ENCODE peak calls at places on chromosome 9, in seven cellular contexts. O is tibial nerve, W is stomach, Z is neural progenitor cell, L is A549, S is fibroblast of lung, U is heart left ventricle. Q is an unnamed sample.

GRCh38 chr9:78669591-78669990 is 372.7 kb downstream of the PSAT1 start:
- DNase-seq in O (no peak), W (no peak), Z (no peak), L (no peak), S (peak; percentile 54), U (no peak), Q (no peak)

GRCh38 chr9:105475302-105475701 is 27.5 kb downstream of the FSD1L start:
- DNase-seq in O (no peak), W (no peak), Z (peak; percentile 37), L (peak; percentile 30), S (peak; percentile 70), U (no peak), Q (no peak)

GRCh38 chr9:21546949-21547348 is 64.8 kb upstream of the IFNE start:
- DNase-seq in O (no peak), W (no peak), Z (no peak), L (no peak), S (no peak), U (no peak), Q (no peak)

GRCh38 chr9:121721770-121722169 is 70.3 kb downstream of the DAB2IP start:
- DNase-seq in O (no peak), W (no peak), Z (peak; percentile 43), L (no peak), S (no peak), U (no peak), Q (no peak)

GRCh38 chr9:12996971-12997370 is 222.2 kb downstream of the LURAP1L start:
- DNase-seq in O (no peak), W (no peak), Z (no peak), L (no peak), S (peak; percentile 43), U (no peak), Q (no peak)

GRCh38 chr9:137354153-137354844 is 52.2 kb upstream of the NRARP start:
- DNase-seq in O (no peak), W (peak; percentile 18), Z (no peak), L (no peak), S (no peak), U (peak; percentile 55), Q (no peak)

GRCh38 chr9:136303066-136303824 is 649 bp downstream of the CCDC187 start:
- DNase-seq in O (no peak), W (no peak), Z (no peak), L (no peak), S (no peak), U (no peak), Q (no peak)

GRCh38 chr9:136832581-136832980 is 9.7 kb upstream of the AJM1 start:
- DNase-seq in O (no peak), W (no peak), Z (no peak), L (no peak), S (no peak), U (no peak), Q (no peak)

GRCh38 chr9:122053951-122054350 is 39.2 kb downstream of the TTLL11 start:
- DNase-seq in O (no peak), W (no peak), Z (no peak), L (no peak), S (peak; percentile 80), U (no peak), Q (no peak)

GRCh38 chr9:74736635-74737034 is 151.1 kb downstream of the TRPM6 start:
- DNase-seq in O (no peak), W (no peak), Z (no peak), L (no peak), S (no peak), U (no peak), Q (no peak)

GRCh38 chr9:124220551-124221451 is 36.9 kb upstream of the NEK6 start:
- DNase-seq in O (no peak), W (peak; percentile 82), Z (no peak), L (peak; percentile 39), S (peak; percentile 48), U (no peak), Q (no peak)

GRCh38 chr9:133972041-133972970 is 19.8 kb downstream of the VAV2 start:
- DNase-seq in O (no peak), W (no peak), Z (no peak), L (no peak), S (no peak), U (peak; percentile 35), Q (no peak)

GRCh38 chr9:133974631-133975341 is 17.3 kb downstream of the VAV2 start:
- DNase-seq in O (no peak), W (no peak), Z (no peak), L (no peak), S (no peak), U (peak; percentile 25), Q (no peak)

GRCh38 chr9:133975511-133975910 is 16.6 kb downstream of the VAV2 start:
- DNase-seq in O (no peak), W (no peak), Z (no peak), L (no peak), S (no peak), U (no peak), Q (no peak)

GRCh38 chr9:133973111-133973790 is 18.9 kb downstream of the VAV2 start:
- DNase-seq in O (no peak), W (no peak), Z (no peak), L (no peak), S (no peak), U (peak; percentile 35), Q (no peak)

GRCh38 chr9:133973791-133974630 is 18.1 kb downstream of the VAV2 start:
- DNase-seq in O (no peak), W (peak; percentile 65), Z (peak; percentile 27), L (no peak), S (no peak), U (peak; percentile 46), Q (no peak)
- H3K4me1 ChIP-seq in O (peaks cover 79% of the 10 kb centered on the region), W (peaks cover 65% of the 10 kb centered on the region), Z (peaks cover 21% of the 10 kb centered on the region), L (peaks cover 15% of the 10 kb centered on the region), S (peaks cover 9% of the 10 kb centered on the region), U (peaks cover 6% of the 10 kb centered on the region), Q (peaks cover 7% of the 10 kb centered on the region)

DNA sequence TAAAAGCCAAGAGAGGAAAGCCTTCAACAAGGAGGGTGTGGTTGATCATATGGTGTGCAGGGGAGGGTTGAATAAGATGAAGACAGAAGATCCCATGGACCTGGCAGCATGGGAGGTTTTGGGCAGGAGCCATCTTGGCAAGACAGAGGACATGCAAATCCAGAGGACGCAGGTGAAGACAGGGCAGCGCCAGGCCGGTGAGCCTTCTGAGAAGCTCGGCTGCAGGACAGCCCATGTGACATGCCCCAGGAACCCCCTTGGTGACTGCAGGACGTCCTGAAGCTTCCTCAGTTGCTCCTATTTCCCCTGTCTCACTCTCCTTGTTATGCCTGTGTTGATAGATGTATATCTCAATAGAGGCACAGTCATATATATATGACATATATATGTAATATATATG is 159.4 kb downstream of the GADD45G start:
- DNase-seq in O (no peak), W (no peak), Z (no peak), L (no peak), S (no peak), U (no peak), Q (no peak)
- H3K4me1 ChIP-seq in O (no peaks in the 10 kb centered on the region), W (no peaks in the 10 kb centered on the region), Z (no peaks in the 10 kb centered on the region), L (no peaks in the 10 kb centered on the region), S (no peaks in the 10 kb centered on the region), U (no peaks in the 10 kb centered on the region), Q (no peaks in the 10 kb centered on the region)

DNA sequence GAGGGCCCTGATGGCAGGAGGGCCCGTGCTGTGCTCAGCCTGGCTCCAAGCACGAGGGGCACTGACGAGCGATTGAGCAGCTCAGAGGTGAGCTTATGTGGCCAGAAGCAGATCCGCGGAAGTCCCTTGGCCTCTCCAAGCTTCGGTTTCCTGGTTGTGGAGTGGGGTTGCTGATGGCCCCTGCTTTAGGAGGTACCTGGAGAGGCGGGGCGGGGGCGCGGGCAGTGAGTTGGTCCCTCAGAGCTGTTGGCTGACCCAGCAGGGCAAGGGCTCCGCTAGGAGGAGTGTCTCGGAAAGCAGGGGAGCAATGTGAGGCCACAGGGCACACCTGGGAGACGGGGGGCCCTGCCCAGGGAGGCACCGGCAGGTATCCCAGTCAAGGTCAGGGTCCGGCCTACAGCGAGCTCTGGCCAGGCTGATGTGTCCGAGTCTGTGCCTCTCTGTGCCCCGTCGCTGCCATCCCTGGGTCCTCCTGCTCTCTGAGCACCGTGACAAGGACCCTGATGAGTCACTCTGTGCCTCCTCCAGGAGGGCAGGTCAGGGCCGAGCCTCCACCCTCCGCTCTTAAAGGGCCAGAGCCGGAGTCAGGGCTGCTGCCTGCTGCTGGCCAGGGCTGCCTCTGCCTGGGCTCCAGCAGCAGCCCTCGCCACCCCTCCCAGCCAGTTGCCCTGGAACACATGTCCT is 14.8 kb downstream of the NCS1 start:
- DNase-seq in O (no peak), W (peak; percentile 56), Z (peak; percentile 61), L (peak; percentile 76), S (peak; percentile 61), U (no peak), Q (no peak)
- H3K4me1 ChIP-seq in O (peaks cover 42% of the 10 kb centered on the region), W (peaks cover 70% of the 10 kb centered on the region), Z (peaks cover 40% of the 10 kb centered on the region), L (peaks cover 48% of the 10 kb centered on the region), S (peaks cover 33% of the 10 kb centered on the region), U (no peaks in the 10 kb centered on the region), Q (peaks cover 22% of the 10 kb centered on the region)

GRCh38 chr9:134420974-134421432 is 94.7 kb downstream of the RXRA start:
- DNase-seq in O (no peak), W (no peak), Z (no peak), L (no peak), S (no peak), U (no peak), Q (no peak)
- H3K4me1 ChIP-seq in O (peaks cover 92% of the 10 kb centered on the region), W (peaks cover 62% of the 10 kb centered on the region), Z (no peaks in the 10 kb centered on the region), L (peaks cover 11% of the 10 kb centered on the region), S (no peaks in the 10 kb centered on the region), U (peaks cover 8% of the 10 kb centered on the region), Q (peaks cover 3% of the 10 kb centered on the region)

DNA sequence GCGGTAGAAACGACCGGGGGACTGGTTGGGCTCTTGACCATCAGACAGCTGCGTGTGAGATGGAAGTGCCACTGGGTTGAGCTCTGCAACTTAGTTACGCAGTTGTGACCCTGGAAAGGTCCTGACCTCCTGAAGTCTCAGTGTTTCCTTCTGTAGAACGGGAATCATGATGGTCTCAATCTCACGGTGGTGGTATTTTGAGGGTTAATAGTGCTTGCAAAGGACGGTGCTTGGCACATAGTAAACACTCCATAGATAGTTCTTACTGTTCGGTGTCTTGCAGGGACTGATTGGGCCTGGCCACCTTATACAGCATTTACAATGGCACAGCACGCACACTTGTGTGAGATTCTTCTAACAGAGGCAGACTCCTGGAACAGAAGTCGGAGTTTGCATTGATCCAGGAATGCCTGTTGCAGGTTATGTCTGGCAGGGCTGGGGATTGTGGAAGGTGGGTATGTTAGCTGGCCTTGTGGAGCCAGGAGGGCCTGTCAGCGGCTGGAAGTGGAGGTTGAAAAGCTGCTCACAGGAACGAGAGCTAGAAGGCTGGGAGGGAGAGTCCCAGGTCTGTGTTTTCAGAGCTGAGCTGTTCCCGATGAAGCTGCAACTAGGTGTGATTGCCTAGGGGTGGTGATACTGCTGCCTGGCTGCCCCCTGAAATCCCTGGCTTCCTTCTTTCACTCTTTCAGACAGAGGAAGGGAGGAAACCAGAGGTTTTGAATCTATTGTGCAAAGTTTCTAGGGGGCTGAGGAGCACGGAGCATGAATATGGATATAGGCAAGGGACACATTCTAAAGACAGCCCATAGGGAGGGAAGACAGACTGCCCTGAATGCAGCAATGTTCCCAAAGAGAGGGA is 1.0 kb upstream of the TXN start:
- DNase-seq in O (no peak), W (peak; percentile 32), Z (peak; percentile 50), L (no peak), S (peak; percentile 26), U (no peak), Q (no peak)
- H3K4me1 ChIP-seq in O (peaks cover 27% of the 10 kb centered on the region), W (peaks cover 44% of the 10 kb centered on the region), Z (peaks cover 17% of the 10 kb centered on the region), L (peaks cover 41% of the 10 kb centered on the region), S (peaks cover 8% of the 10 kb centered on the region), U (peaks cover 3% of the 10 kb centered on the region), Q (peaks cover 2% of the 10 kb centered on the region)

GRCh38 chr9:76654575-76654974 is 109.7 kb upstream of the PCA3 start:
- DNase-seq in O (no peak), W (no peak), Z (no peak), L (no peak), S (peak; percentile 98), U (no peak), Q (no peak)
- H3K4me1 ChIP-seq in O (peaks cover 52% of the 10 kb centered on the region), W (peaks cover 92% of the 10 kb centered on the region), Z (peaks cover 13% of the 10 kb centered on the region), L (no peaks in the 10 kb centered on the region), S (peaks cover 20% of the 10 kb centered on the region), U (no peaks in the 10 kb centered on the region), Q (no peaks in the 10 kb centered on the region)

GRCh38 chr9:113590991-113591898 is 127.7 kb downstream of the RGS3 start:
- DNase-seq in O (peak; percentile 74), W (peak; percentile 88), Z (peak; percentile 89), L (peak; percentile 77), S (peak; percentile 50), U (peak; percentile 90), Q (peak; percentile 66)
- H3K4me1 ChIP-seq in O (peaks cover 48% of the 10 kb centered on the region), W (peaks cover 93% of the 10 kb centered on the region), Z (peaks cover 26% of the 10 kb centered on the region), L (peaks cover 21% of the 10 kb centered on the region), S (peaks cover 13% of the 10 kb centered on the region), U (peaks cover 59% of the 10 kb centered on the region), Q (peaks cover 3% of the 10 kb centered on the region)

Q was measured in iPS DF 6.9.